ENCODE peak calls at places on chromosome 21, in nine cellular contexts. N is HFF-Myc; G is WTC11; O is AG10803; Y is T follicular helper cell; W is prostate gland; H is HEK293T; F is GDM1; L is activated naive CD4-positive, alpha-beta T cell. Z is an unnamed sample.

GRCh38 chr21:40548134-40548533 is 298.8 kb downstream of the DSCAM start:
- DNase-seq in N (no peak), G (no peak), O (no peak), Y (no peak), W (no peak), H (no peak), F (no peak), L (no peak), Z (no peak)

GRCh38 chr21:26842976-26843911 is 2.0 kb downstream of the ADAMTS1 start:
- DNase-seq in N (peak), G (peak), O (peak), Y (no peak), W (peak), H (peak), F (no peak), L (no peak), Z (peak)

GRCh38 chr21:44800971-44801467 is 601 bp downstream of the UBE2G2 start:
- DNase-seq in N (no peak), G (no peak), O (peak), Y (no peak), W (no peak), H (peak), F (no peak), L (no peak), Z (peak)

GRCh38 chr21:26064506-26064905 is 106.1 kb downstream of the APP start:
- DNase-seq in N (no peak), G (no peak), O (no peak), Y (no peak), W (no peak), H (no peak), F (no peak), L (no peak), Z (no peak)

GRCh38 chr21:31872452-31873274 is at the start of gene HUNK:
- DNase-seq in N (no peak), G (peak), O (peak), Y (no peak), W (peak), H (peak), F (no peak), L (no peak), Z (peak)

GRCh38 chr21:39180429-39181019 is 2.7 kb downstream of the PSMG1 start:
- DNase-seq in N (no peak), G (no peak), O (peak), Y (no peak), W (no peak), H (no peak), F (no peak), L (no peak), Z (peak)

GRCh38 chr21:36422279-36423098 is 37.3 kb downstream of the CHAF1B start:
- DNase-seq in N (peak), G (peak), O (peak), Y (no peak), W (peak), H (peak), F (peak), L (no peak), Z (peak)

GRCh38 chr21:44583800-44584147 is 3.4 kb upstream of the KRTAP10-5 start:
- DNase-seq in N (no peak), G (no peak), O (no peak), Y (peak), W (no peak), H (no peak), F (no peak), L (no peak), Z (no peak)

GRCh38 chr21:41846536-41846935 is 32.6 kb downstream of the PRDM15 start:
- DNase-seq in N (no peak), G (no peak), O (no peak), Y (no peak), W (no peak), H (no peak), F (no peak), L (no peak), Z (no peak)

GRCh38 chr21:41837756-41838297 is 41.3 kb downstream of the PRDM15 start:
- DNase-seq in N (no peak), G (no peak), O (no peak), Y (no peak), W (no peak), H (no peak), F (no peak), L (no peak), Z (no peak)

Z was measured in MM.1S.